ENCODE peak calls at places on chromosomes 2 and 18, in ten cellular contexts. Y is fibroblast of mammary gland; D is stimulated activated CD8-positive, alpha-beta memory T cell treated with anti-CD3 and anti-CD28 coated beads, Interleukin-15, amount 100 ng/mL, for 24 hours; C is NCI-H226; S is NCI-H460; B is stimulated activated CD4-positive, alpha-beta T cell treated with anti-CD3 and anti-CD28 coated beads, Interleukin-2, amount 100 ng/mL, for 48 hours; X is dermis blood vessel endothelial cell; P is GM03348; E is caudate nucleus; K is activated gamma-delta T cell treated with Interleukin-2 at 50 U/mL for 16 hours. A is an unnamed sample.

GRCh38 chr2:86543335-86543734 is 19.9 kb downstream of the CHMP3 start:
- DNase-seq in Y (no peak), K (no peak), X (no peak), D (no peak), S (no peak), B (no peak), E (no peak), P (no peak), C (no peak), A (no peak)

GRCh38 chr2:109721117-109721504 is 73.0 kb upstream of the RGPD5 start:
- DNase-seq in K (no peak), P (no peak), E (no peak), X (no peak), B (no peak), Y (no peak), S (no peak), C (no peak), D (no peak), A (no peak)

GRCh38 chr2:65017335-65017734 is 28.1 kb downstream of the SLC1A4 start:
- DNase-seq in C (no peak), Y (no peak), D (no peak), K (no peak), X (peak; percentile 40), E (no peak), B (no peak), P (no peak), S (no peak), A (no peak)

GRCh38 chr18:46506974-46507373 is 150.0 kb downstream of the LOXHD1 start:
- DNase-seq in D (no peak), B (no peak), X (no peak), Y (no peak), P (no peak), C (no peak), E (no peak), K (no peak), S (no peak), A (no peak)

GRCh38 chr2:18788590-18788989 is 199.2 kb upstream of the NT5C1B start:
- DNase-seq in Y (peak; percentile 51), C (peak; percentile 23), B (no peak), S (no peak), X (peak; percentile 21), P (no peak), E (no peak), D (no peak), K (no peak), A (no peak)

GRCh38 chr2:11310212-11310611 is 34.2 kb downstream of the ROCK2 start:
- DNase-seq in C (no peak), X (no peak), P (no peak), K (no peak), Y (peak; percentile 51), B (no peak), S (no peak), E (no peak), D (no peak), A (no peak)

GRCh38 chr2:121634354-121635307 is 14.6 kb downstream of the CLASP1 start:
- DNase-seq in D (no peak), S (no peak), B (no peak), K (no peak), C (peak; percentile 27), P (peak; percentile 56), Y (peak; percentile 14), E (no peak), X (peak; percentile 38), A (no peak)

GRCh38 chr18:12554796-12555388 is 103.0 kb downstream of the SPIRE1 start:
- DNase-seq in S (no peak), P (no peak), K (no peak), C (no peak), X (no peak), E (no peak), B (no peak), D (no peak), Y (no peak), A (no peak)

GRCh38 chr2:215461836-215462532 is 26.1 kb upstream of the FN1 start:
- DNase-seq in E (no peak), C (no peak), K (no peak), P (no peak), B (no peak), X (peak; percentile 28), S (no peak), Y (peak; percentile 76), D (no peak), A (no peak)

GRCh38 chr2:72415256-72415655 is 267.6 kb upstream of the CYP26B1 start:
- DNase-seq in D (no peak), B (no peak), K (no peak), S (no peak), C (no peak), P (peak; percentile 52), Y (peak; percentile 73), E (no peak), X (no peak), A (no peak)

GRCh38 chr18:10851824-10852225 is 297.5 kb downstream of the PIEZO2 start:
- DNase-seq in C (peak; percentile 5), B (no peak), D (no peak), E (no peak), S (peak; percentile 41), X (peak; percentile 76), K (no peak), Y (peak; percentile 67), P (peak; percentile 70), A (no peak)

GRCh38 chr18:21826641-21827302 is 86.2 kb downstream of the MIB1 start:
- DNase-seq in K (no peak), P (no peak), S (no peak), Y (no peak), B (no peak), X (no peak), E (no peak), C (no peak), D (no peak), A (no peak)

GRCh38 chr2:44715671-44716077 is 225.8 kb upstream of the SIX3 start:
- DNase-seq in B (no peak), P (peak; percentile 70), Y (peak; percentile 70), C (peak; percentile 3), E (no peak), D (no peak), X (peak; percentile 50), S (peak; percentile 15), K (no peak), A (no peak)

GRCh38 chr2:96146881-96147592 is 1.8 kb upstream of the DUSP2 start:
- DNase-seq in Y (no peak), P (no peak), E (no peak), D (no peak), B (no peak), C (no peak), K (no peak), X (no peak), S (no peak), A (no peak)

GRCh38 chr2:240759454-240759853 is 60.6 kb downstream of the KIF1A start:
- DNase-seq in D (no peak), S (no peak), K (no peak), B (peak; percentile 9), X (no peak), P (no peak), Y (peak; percentile 3), E (no peak), C (no peak), A (no peak)

GRCh38 chr18:13500891-13501887 is 225.2 kb downstream of the FAM210A start:
- DNase-seq in K (no peak), E (no peak), X (peak; percentile 88), D (no peak), S (peak; percentile 1), P (peak; percentile 79), B (no peak), C (peak; percentile 72), Y (peak; percentile 54), A (no peak)

GRCh38 chr2:190530211-190530639 is 4.3 kb downstream of the NEMP2 start:
- DNase-seq in K (no peak), C (peak; percentile 60), D (no peak), E (no peak), X (no peak), P (peak; percentile 45), S (no peak), B (no peak), Y (peak; percentile 30), A (no peak)

GRCh38 chr2:128375454-128375853 is 56.8 kb upstream of the HS6ST1 start:
- DNase-seq in D (no peak), E (no peak), B (no peak), C (no peak), Y (no peak), K (no peak), X (no peak), S (no peak), P (peak; percentile 52), A (no peak)

GRCh38 chr2:196486145-196486544 is 153.4 kb upstream of the CCDC150 start:
- DNase-seq in E (no peak), P (no peak), B (no peak), X (no peak), K (no peak), C (no peak), D (no peak), S (no peak), Y (peak; percentile 31), A (no peak)

GRCh38 chr2:101630224-101630949 is 67.1 kb upstream of the MAP4K4 start:
- DNase-seq in B (no peak), X (peak; percentile 17), Y (no peak), K (no peak), E (no peak), P (no peak), S (no peak), D (no peak), C (peak; percentile 88), A (no peak)

GRCh38 chr18:49813071-49813320 is 337 bp downstream of the ACAA2 start:
- DNase-seq in S (no peak), K (no peak), Y (peak; percentile 43), D (no peak), C (no peak), X (peak; percentile 53), E (no peak), B (no peak), P (peak; percentile 64), A (peak; percentile 24)

GRCh38 chr2:150011336-150011735 is 423.8 kb upstream of the MMADHC start:
- DNase-seq in Y (peak; percentile 50), X (no peak), D (no peak), B (no peak), P (no peak), E (no peak), K (no peak), C (no peak), S (no peak), A (no peak)

GRCh38 chr2:47656715-47657600 is 126.0 kb upstream of the MSH6 start:
- DNase-seq in Y (no peak), B (no peak), X (no peak), P (no peak), S (no peak), K (no peak), C (peak; percentile 17), E (no peak), D (no peak), A (no peak)

GRCh38 chr2:174397773-174398172 is 2.2 kb downstream of the SCRN3 start:
- DNase-seq in X (no peak), B (no peak), E (no peak), S (no peak), D (no peak), P (no peak), K (no peak), C (no peak), Y (no peak), A (no peak)

GRCh38 chr2:58569460-58570185 is 328.5 kb upstream of the FANCL start:
- DNase-seq in S (no peak), B (no peak), C (no peak), Y (no peak), X (no peak), D (no peak), P (peak; percentile 16), E (no peak), K (peak; percentile 8), A (no peak)

A was measured in progenitor cell of endocrine pancreas.